ENCODE peak calls at places on chromosomes 7 and 10, in four cellular contexts. F is neuronal stem cell, X is H9, J is H1. O is an unnamed sample.

GRCh38 chr10:35372329-35372728 is 36.0 kb downstream of the CCNY start:
- DNase-seq in F (no peak), X (no peak), J (no peak), O (peak)

GRCh38 chr10:88989824-88990527 is 622 bp upstream of the FAS start:
- DNase-seq in F (no peak), X (no peak), J (no peak), O (peak)

GRCh38 chr10:6694447-6695155 is 114.5 kb upstream of the PRKCQ start:
- DNase-seq in F (no peak), X (no peak), J (no peak), O (peak)

GRCh38 chr10:87053121-87053520 is 33.0 kb downstream of the FAM25A start:
- DNase-seq in F (no peak), X (no peak), J (no peak), O (no peak)

GRCh38 chr7:101172854-101173751 is 7.0 kb downstream of the NAT16 start:
- DNase-seq in F (no peak), X (peak), J (peak), O (peak)

GRCh38 chr7:131911112-131911511 is 354.7 kb upstream of the PODXL start:
- DNase-seq in F (no peak), X (no peak), J (peak), O (no peak)

GRCh38 chr10:11224321-11224720 is 206.6 kb downstream of the CELF2 start:
- DNase-seq in F (no peak), X (no peak), J (no peak), O (no peak)

GRCh38 chr7:87445897-87446296 is 29.6 kb downstream of the ABCB4 start:
- DNase-seq in F (no peak), X (no peak), J (no peak), O (no peak)

GRCh38 chr7:32916006-32916405 is 24.4 kb upstream of the KBTBD2 start:
- DNase-seq in F (no peak), X (no peak), J (no peak), O (no peak)

GRCh38 chr10:89481662-89482061 is 53.7 kb downstream of the SLC16A12 start:
- DNase-seq in F (no peak), X (no peak), J (no peak), O (peak)

GRCh38 chr7:142328006-142328405 is 70.1 kb upstream of the PRSS58 start:
- DNase-seq in F (peak), X (no peak), J (no peak), O (no peak)

GRCh38 chr10:5951721-5952407 is 25.5 kb downstream of the IL15RA start:
- DNase-seq in F (no peak), X (no peak), J (no peak), O (no peak)

GRCh38 chr7:98826811-98827231 is 43.0 kb downstream of the TMEM130 start:
- DNase-seq in F (no peak), X (peak), J (no peak), O (no peak)

GRCh38 chr10:101939273-101939635 is 95.7 kb upstream of the KCNIP2 start:
- DNase-seq in F (no peak), X (no peak), J (no peak), O (peak)

GRCh38 chr10:6493521-6494451 is 86.3 kb downstream of the PRKCQ start:
- DNase-seq in F (no peak), X (no peak), J (no peak), O (no peak)

GRCh38 chr10:10850227-10850626 is 167.4 kb upstream of the CELF2 start:
- DNase-seq in F (no peak), X (no peak), J (no peak), O (no peak)

GRCh38 chr7:134826105-134826504 is 46.7 kb downstream of the CALD1 start:
- DNase-seq in F (no peak), X (no peak), J (no peak), O (peak)

GRCh38 chr10:99279626-99280111 is 44.0 kb upstream of the HPSE2 start:
- DNase-seq in F (no peak), X (no peak), J (no peak), O (peak)

GRCh38 chr10:91345716-91346115 is 64.4 kb upstream of the HECTD2 start:
- DNase-seq in F (no peak), X (no peak), J (no peak), O (no peak)

GRCh38 chr7:23044581-23044980 is 30.7 kb upstream of the HYCC1 start:
- DNase-seq in F (no peak), X (no peak), J (no peak), O (no peak)

GRCh38 chr7:69177326-69177897 is 420.9 kb upstream of the AUTS2 start:
- DNase-seq in F (no peak), X (no peak), J (no peak), O (no peak)

GRCh38 chr10:7795605-7796004 is 7.6 kb downstream of the ATP5F1C start:
- DNase-seq in F (no peak), X (no peak), J (no peak), O (peak)

GRCh38 chr10:111545806-111546205 is 469.0 kb downstream of the ADRA2A start:
- DNase-seq in F (no peak), X (no peak), J (no peak), O (no peak)

GRCh38 chr7:41336981-41337380 is 365.9 kb downstream of the INHBA start:
- DNase-seq in F (no peak), X (no peak), J (no peak), O (peak)

GRCh38 chr7:106057962-106058901 is 53.9 kb downstream of the SYPL1 start:
- DNase-seq in F (no peak), X (no peak), J (no peak), O (no peak)

GRCh38 chr7:4612939-4613841 is 68.9 kb upstream of the FOXK1 start:
- DNase-seq in F (no peak), X (peak), J (peak), O (no peak)

GRCh38 chr10:127971973-127972615 is 65.2 kb downstream of the PTPRE start:
- DNase-seq in F (no peak), X (peak), J (no peak), O (no peak)

GRCh38 chr7:43906327-43907010 is at the start of gene URGCP:
- DNase-seq in F (no peak), X (peak), J (peak), O (peak)

GRCh38 chr10:128871671-128872231 is 595.3 kb upstream of the MGMT start:
- DNase-seq in F (no peak), X (no peak), J (peak), O (no peak)

GRCh38 chr7:50275430-50275829 is 29.1 kb upstream of the IKZF1 start:
- DNase-seq in F (no peak), X (no peak), J (no peak), O (no peak)

GRCh38 chr7:129657363-129657762 is 45.8 kb downstream of the NRF1 start:
- DNase-seq in F (no peak), X (no peak), J (no peak), O (no peak)

GRCh38 chr10:71440506-71441035 is 43.9 kb downstream of the CDH23 start:
- DNase-seq in F (no peak), X (no peak), J (no peak), O (no peak)

GRCh38 chr10:24849051-24849450 is 103.4 kb downstream of the PRTFDC1 start:
- DNase-seq in F (no peak), X (no peak), J (no peak), O (no peak)

GRCh38 chr7:77687747-77688144 is 8.5 kb upstream of the RSBN1L start:
- DNase-seq in F (no peak), X (no peak), J (no peak), O (peak)

GRCh38 chr10:130213286-130214080 is 77.3 kb downstream of the GLRX3 start:
- DNase-seq in F (no peak), X (no peak), J (no peak), O (no peak)
- H2BK12ac ChIP-seq in F (peak), X (no peak), J (no peak), O (no peak)

GRCh38 chr7:116465125-116465524 is 34.4 kb upstream of the CAV2 start:
- DNase-seq in F (no peak), X (no peak), J (no peak), O (no peak)

GRCh38 chr7:116463956-116464355 is 35.6 kb upstream of the CAV2 start:
- DNase-seq in F (no peak), X (no peak), J (no peak), O (no peak)

GRCh38 chr7:116464375-116464774 is 35.2 kb upstream of the CAV2 start:
- DNase-seq in F (no peak), X (no peak), J (no peak), O (no peak)

GRCh38 chr7:116461500-116461899 is 38.0 kb upstream of the CAV2 start:
- DNase-seq in F (no peak), X (no peak), J (no peak), O (no peak)
- H2BK15ac ChIP-seq in F (no peak), X (no peak), J (no peak), O (no peak)

GRCh38 chr10:15743443-15743842 is 23.7 kb upstream of the ITGA8 start:
- DNase-seq in F (no peak), X (no peak), J (no peak), O (no peak)

GRCh38 chr10:15742102-15742501 is 22.4 kb upstream of the ITGA8 start:
- DNase-seq in F (no peak), X (no peak), J (no peak), O (no peak)

GRCh38 chr10:15742831-15743230 is 23.1 kb upstream of the ITGA8 start:
- DNase-seq in F (no peak), X (no peak), J (no peak), O (no peak)

GRCh38 chr10:15745748-15746147 is 26.0 kb upstream of the ITGA8 start:
- DNase-seq in F (no peak), X (no peak), J (peak), O (peak)

GRCh38 chr10:15744217-15744865 is 24.6 kb upstream of the ITGA8 start:
- DNase-seq in F (peak), X (peak), J (peak), O (peak)
- H2BK12ac ChIP-seq in F (no peak), X (no peak), J (no peak), O (no peak)

GRCh38 chr7:24531255-24531654 is 42.0 kb upstream of the PALS2 start:
- DNase-seq in F (no peak), X (no peak), J (no peak), O (no peak)
- H2BK15ac ChIP-seq in F (no peak), X (no peak), J (no peak), O (no peak)

GRCh38 chr7:118006979-118007378 is 133.7 kb upstream of the CTTNBP2 start:
- DNase-seq in F (no peak), X (no peak), J (no peak), O (no peak)
- H2BK12ac ChIP-seq in F (no peak), X (no peak), J (no peak), O (no peak)

DNA sequence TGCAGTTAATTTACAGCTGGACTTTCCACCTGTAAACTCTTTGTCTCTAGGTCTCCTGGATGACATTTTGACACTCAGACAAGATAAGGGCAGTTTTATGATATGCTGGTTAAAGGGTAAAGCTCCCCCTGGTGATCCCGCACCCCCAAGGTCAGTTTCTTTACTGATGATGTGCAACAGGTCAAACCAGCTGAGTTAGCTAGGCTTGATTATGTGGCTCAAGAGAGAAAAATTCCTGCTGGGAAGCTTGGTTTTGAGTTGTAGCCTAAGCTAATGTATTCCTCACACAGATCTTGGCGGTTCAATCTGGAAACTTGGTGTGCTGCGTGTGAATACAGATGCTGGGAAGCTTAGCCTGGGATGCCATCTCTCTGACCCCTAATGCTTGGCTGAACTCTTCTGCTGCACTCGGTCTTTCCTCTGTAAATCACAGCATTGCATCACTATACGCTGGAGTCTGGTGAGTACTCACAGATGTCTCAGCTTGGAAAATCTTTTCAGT is 11.4 kb upstream of the AKR1D1 start:
- DNase-seq in F (no peak), X (peak), J (peak), O (peak)
- H2BK15ac ChIP-seq in F (no peak), X (no peak), J (no peak), O (no peak)

GRCh38 chr7:46492460-46492859 is 571.4 kb upstream of the IGFBP3 start:
- DNase-seq in F (no peak), X (no peak), J (no peak), O (no peak)

GRCh38 chr7:46493196-46493595 is 572.1 kb upstream of the IGFBP3 start:
- DNase-seq in F (no peak), X (no peak), J (no peak), O (no peak)

GRCh38 chr7:46494026-46494425 is 573.0 kb upstream of the IGFBP3 start:
- DNase-seq in F (no peak), X (no peak), J (no peak), O (peak)

GRCh38 chr7:46486264-46487206 is 565.5 kb upstream of the IGFBP3 start:
- DNase-seq in F (no peak), X (no peak), J (no peak), O (peak)

GRCh38 chr7:46490406-46490805 is 569.3 kb upstream of the IGFBP3 start:
- DNase-seq in F (no peak), X (no peak), J (no peak), O (no peak)
- H2BK12ac ChIP-seq in F (no peak), X (no peak), J (no peak), O (no peak)

DNA sequence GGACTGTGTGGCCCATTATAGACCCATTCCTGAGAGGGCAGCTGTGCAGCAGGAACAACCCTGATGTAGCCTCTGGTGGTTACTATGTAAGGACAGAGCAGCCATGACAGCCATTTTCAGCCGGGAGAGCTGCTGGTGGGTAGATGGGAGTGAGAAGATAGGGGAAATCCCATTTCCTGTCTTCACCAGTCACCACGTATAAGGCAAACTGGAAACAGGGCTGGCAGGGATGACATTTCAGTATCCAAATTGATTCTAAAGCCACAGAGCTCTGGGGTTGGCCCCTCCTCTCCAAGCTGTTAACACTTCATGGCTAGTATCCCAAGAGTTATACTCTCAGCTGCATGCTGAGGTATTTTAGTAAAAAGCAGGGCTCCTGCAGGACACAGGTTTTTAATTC is 15.2 kb upstream of the FZD1 start:
- DNase-seq in F (no peak), X (no peak), J (no peak), O (no peak)
- H2BK15ac ChIP-seq in F (no peak), X (no peak), J (no peak), O (no peak)

GRCh38 chr10:75395955-75396860 is 5.4 kb downstream of the ZNF503 start:
- DNase-seq in F (peak), X (peak), J (peak), O (peak)
- H2BK12ac ChIP-seq in F (no peak), X (no peak), J (no peak), O (peak)